ENCODE peak calls at places on chromosomes 12 and 14, in six cellular contexts. V, Z, O, T, J and H are unnamed samples.

GRCh38 chr12:20438307-20438779 is 70.0 kb downstream of the PDE3A start:
- DNase-seq in V (no peak), Z (no peak), O (peak), T (no peak), J (no peak), H (no peak)

GRCh38 chr12:123024819-123025391 is 44.4 kb downstream of the ARL6IP4 start:
- DNase-seq in V (no peak), Z (no peak), O (peak), T (no peak), J (no peak), H (peak)

GRCh38 chr14:103561381-103562134 is 899 bp downstream of the BAG5 start:
- DNase-seq in V (peak), Z (peak), O (peak), T (peak), J (peak), H (peak)

GRCh38 chr14:72457641-72458040 is 436.3 kb downstream of the DPF3 start:
- DNase-seq in V (no peak), Z (no peak), O (peak), T (peak), J (no peak), H (no peak)

GRCh38 chr12:132363661-132364347 is 34.4 kb upstream of the GALNT9 start:
- DNase-seq in V (no peak), Z (no peak), O (no peak), T (no peak), J (no peak), H (no peak)

GRCh38 chr12:132205271-132206092 is 61.2 kb downstream of the NOC4L start:
- DNase-seq in V (no peak), Z (no peak), O (no peak), T (peak), J (no peak), H (no peak)

GRCh38 chr12:128861226-128862016 is 8.1 kb downstream of the GLT1D1 start:
- DNase-seq in V (no peak), Z (no peak), O (no peak), T (no peak), J (no peak), H (no peak)

GRCh38 chr12:86496595-86496994 is 240.4 kb upstream of the MGAT4C start:
- DNase-seq in V (peak), Z (no peak), O (no peak), T (no peak), J (no peak), H (peak)

GRCh38 chr12:75708829-75709228 is 197.4 kb upstream of the KRR1 start:
- DNase-seq in V (no peak), Z (no peak), O (no peak), T (no peak), J (no peak), H (no peak)

GRCh38 chr14:74919421-74920165 is 3.5 kb downstream of the RPS6KL1 start:
- DNase-seq in V (no peak), Z (no peak), O (peak), T (peak), J (no peak), H (no peak)

GRCh38 chr12:54958048-54958658 is 26.4 kb downstream of the TESPA1 start:
- DNase-seq in V (peak), Z (peak), O (peak), T (peak), J (peak), H (peak)

GRCh38 chr12:80938397-80938796 is 663 bp upstream of the LIN7A start:
- DNase-seq in V (no peak), Z (no peak), O (no peak), T (no peak), J (no peak), H (no peak)

GRCh38 chr14:68860771-68861170 is 67.9 kb upstream of the ZFP36L1 start:
- DNase-seq in V (no peak), Z (no peak), O (no peak), T (no peak), J (no peak), H (no peak)

GRCh38 chr12:22709292-22709691 is 84.3 kb downstream of the ETNK1 start:
- DNase-seq in V (no peak), Z (no peak), O (peak), T (peak), J (no peak), H (peak)

GRCh38 chr12:80567391-80567790 is 123.4 kb downstream of the PTPRQ start:
- DNase-seq in V (no peak), Z (no peak), O (peak), T (peak), J (no peak), H (no peak)

GRCh38 chr12:102685841-102686240 is 205.5 kb upstream of the IGF1 start:
- DNase-seq in V (no peak), Z (no peak), O (no peak), T (no peak), J (no peak), H (no peak)

GRCh38 chr12:27424631-27425230 is 21.8 kb upstream of the SMCO2 start:
- DNase-seq in V (no peak), Z (no peak), O (peak), T (peak), J (no peak), H (no peak)

GRCh38 chr12:78797201-78797931 is 67.2 kb upstream of the SYT1 start:
- DNase-seq in V (no peak), Z (no peak), O (peak), T (peak), J (no peak), H (no peak)

GRCh38 chr14:95311752-95312151 is 8.0 kb downstream of the CLMN start:
- DNase-seq in V (no peak), Z (no peak), O (no peak), T (no peak), J (no peak), H (no peak)

GRCh38 chr12:42342028-42342427 is 16.1 kb downstream of the PPHLN1 start:
- DNase-seq in V (no peak), Z (no peak), O (no peak), T (no peak), J (no peak), H (no peak)

GRCh38 chr12:19035552-19035951 is 94.0 kb upstream of the PLEKHA5 start:
- DNase-seq in V (no peak), Z (no peak), O (peak), T (no peak), J (no peak), H (no peak)

GRCh38 chr14:69475194-69475818 is 9.2 kb upstream of the PLEKHD1 start:
- DNase-seq in V (peak), Z (no peak), O (no peak), T (no peak), J (no peak), H (peak)

GRCh38 chr12:132374821-132375445 is 45.5 kb upstream of the GALNT9 start:
- DNase-seq in V (no peak), Z (no peak), O (no peak), T (no peak), J (no peak), H (no peak)

GRCh38 chr12:102480401-102480800 is at the start of gene IGF1:
- DNase-seq in V (no peak), Z (no peak), O (no peak), T (peak), J (no peak), H (no peak)

GRCh38 chr12:107622005-107622404 is 63.6 kb upstream of the PWP1 start:
- DNase-seq in V (peak), Z (no peak), O (no peak), T (no peak), J (no peak), H (peak)

GRCh38 chr14:26255213-26255612 is 342.6 kb downstream of the NOVA1 start:
- DNase-seq in V (peak), Z (no peak), O (peak), T (peak), J (no peak), H (peak)

GRCh38 chr12:18439541-18439940 is 178.2 kb downstream of the PIK3C2G start:
- DNase-seq in V (no peak), Z (no peak), O (peak), T (no peak), J (no peak), H (no peak)

GRCh38 chr12:52679875-52680274 is 332 bp downstream of the KRT1 start:
- DNase-seq in V (no peak), Z (no peak), O (no peak), T (no peak), J (no peak), H (no peak)

GRCh38 chr12:53955036-53955775 is 503 bp downstream of the HOXC12 start:
- DNase-seq in V (no peak), Z (no peak), O (no peak), T (no peak), J (no peak), H (no peak)

GRCh38 chr14:78164226-78164853 is 5.8 kb upstream of the NRXN3 start:
- DNase-seq in V (peak), Z (peak), O (no peak), T (no peak), J (no peak), H (peak)